ENCODE peak calls at places on chromosome 14, in ten cellular contexts. P is HS-5; L is activated B cell treated with CpG ODN at 0.5 μM for 24 hours; M is HuH-7.5; W is ascending aorta; E is GM23338; A is ELR; I is GM12878; V is activated CD4-positive, alpha-beta T cell treated with anti-CD3 and anti-CD28 coated beads, Interleukin-2, amount 10 ng/mL, durations not matched to agents 7 days and 5 days; Y is NCI-H345. H is an unnamed sample.
A peak's percentile ranks its signal among the peaks of the same experiment; 100 is the strongest.

GRCh38 chr14:35336171-35337073 is 44.2 kb downstream of the PSMA6 start:
- DNase-seq in A (no peak), I (no peak), Y (no peak), W (peak; percentile 59), M (peak; percentile 74), L (no peak), V (no peak), P (no peak), E (peak; percentile 63), H (peak; percentile 39)

GRCh38 chr14:104977681-104978647 is at the start of gene AHNAK2:
- DNase-seq in I (no peak), V (peak; percentile 55), M (peak; percentile 80), Y (peak; percentile 87), E (peak; percentile 92), A (peak; percentile 90), W (no peak), L (no peak), P (no peak), H (peak; percentile 68)

GRCh38 chr14:97056086-97056485 is 258.9 kb downstream of the VRK1 start:
- DNase-seq in Y (peak; percentile 5), L (no peak), P (no peak), A (no peak), E (peak; percentile 26), I (no peak), M (no peak), W (no peak), V (no peak), H (no peak)

GRCh38 chr14:44135972-44136371 is 371.1 kb downstream of the FSCB start:
- DNase-seq in E (no peak), L (no peak), M (no peak), P (no peak), W (no peak), A (no peak), Y (no peak), I (no peak), V (no peak), H (no peak)

GRCh38 chr14:92884410-92884809 is 38.5 kb upstream of the CHGA start:
- DNase-seq in I (no peak), E (no peak), M (no peak), A (no peak), W (no peak), Y (no peak), P (no peak), V (no peak), L (no peak), H (no peak)

GRCh38 chr14:102209224-102209966 is 69.7 kb downstream of the WDR20 start:
- DNase-seq in L (no peak), Y (no peak), P (no peak), M (peak; percentile 53), I (no peak), V (no peak), A (peak; percentile 51), E (peak; percentile 67), W (no peak), H (peak; percentile 37)

GRCh38 chr14:73752297-73752992 is 38.3 kb upstream of the PNMA1 start:
- DNase-seq in V (peak; percentile 50), L (no peak), M (no peak), A (no peak), P (no peak), Y (peak; percentile 49), E (peak; percentile 55), I (no peak), W (no peak), H (peak; percentile 97)

GRCh38 chr14:101129750-101130149 is 226.2 kb upstream of the RTL1 start:
- DNase-seq in W (no peak), M (no peak), L (no peak), A (no peak), I (no peak), Y (no peak), E (no peak), V (no peak), P (no peak), H (no peak)

GRCh38 chr14:68816183-68816942 is 23.5 kb upstream of the ZFP36L1 start:
- DNase-seq in E (peak; percentile 93), W (peak; percentile 56), P (peak; percentile 60), M (peak; percentile 95), I (no peak), Y (peak; percentile 86), V (peak; percentile 90), L (peak; percentile 96), A (peak; percentile 93), H (peak; percentile 90)

GRCh38 chr14:34710006-34710405 is 4.4 kb downstream of the CFL2 start:
- DNase-seq in A (no peak), E (no peak), W (no peak), P (no peak), Y (no peak), M (no peak), L (no peak), V (no peak), I (no peak), H (no peak)

GRCh38 chr14:100278702-100279101 is 27.5 kb downstream of the SLC25A29 start:
- DNase-seq in P (no peak), L (no peak), V (no peak), I (no peak), A (peak; percentile 71), Y (no peak), M (no peak), E (no peak), W (no peak), H (peak; percentile 76)

GRCh38 chr14:31933716-31934115 is 143.4 kb upstream of the ARHGAP5 start:
- DNase-seq in I (no peak), M (no peak), Y (peak; percentile 45), L (no peak), A (peak; percentile 41), V (no peak), P (no peak), E (peak; percentile 60), W (no peak), H (no peak)

GRCh38 chr14:73713206-73713803 is 879 bp downstream of the PNMA1 start:
- DNase-seq in Y (peak; percentile 55), E (no peak), I (no peak), L (no peak), P (no peak), W (no peak), V (no peak), A (no peak), M (no peak), H (no peak)

GRCh38 chr14:27390130-27390529 is 792.3 kb upstream of the NOVA1 start:
- DNase-seq in A (peak; percentile 6), I (no peak), E (peak; percentile 64), P (no peak), W (no peak), Y (no peak), V (no peak), L (no peak), M (no peak), H (no peak)

GRCh38 chr14:101405171-101405883 is 156.0 kb upstream of the DIO3 start:
- DNase-seq in Y (peak; percentile 23), P (peak; percentile 74), V (no peak), W (no peak), L (no peak), M (no peak), I (no peak), A (no peak), E (no peak), H (peak; percentile 22)

GRCh38 chr14:30272848-30273563 is 286.0 kb upstream of the G2E3 start:
- DNase-seq in P (no peak), E (no peak), A (no peak), M (no peak), V (no peak), L (no peak), Y (peak; percentile 5), I (no peak), W (no peak), H (no peak)

GRCh38 chr14:38282941-38283340 is 27.0 kb upstream of the CLEC14A start:
- DNase-seq in E (no peak), Y (no peak), L (no peak), M (no peak), P (no peak), I (no peak), A (no peak), V (no peak), W (no peak), H (no peak)

GRCh38 chr14:104721704-104722431 is 2.2 kb upstream of the ADSS1 start:
- DNase-seq in V (no peak), W (peak; percentile 69), L (no peak), M (no peak), P (no peak), I (no peak), E (no peak), Y (no peak), A (no peak), H (no peak)

GRCh38 chr14:96304956-96305355 is 48.9 kb downstream of the BDKRB1 start:
- DNase-seq in M (no peak), Y (no peak), E (peak; percentile 81), P (no peak), I (no peak), A (peak; percentile 9), V (no peak), L (no peak), W (no peak), H (no peak)

GRCh38 chr14:89420502-89420901 is 3.5 kb upstream of the FOXN3 start:
- DNase-seq in L (no peak), W (no peak), A (no peak), M (no peak), E (no peak), V (no peak), P (no peak), Y (peak; percentile 91), I (no peak), H (no peak)

GRCh38 chr14:102998393-102998792 is 59.0 kb downstream of the CDC42BPB start:
- DNase-seq in L (no peak), W (no peak), M (no peak), I (no peak), A (peak; percentile 65), E (no peak), P (no peak), V (no peak), Y (no peak), H (no peak)

GRCh38 chr14:103155826-103156394 is 32.6 kb downstream of the TNFAIP2 start:
- DNase-seq in A (no peak), L (no peak), V (no peak), P (no peak), Y (no peak), E (no peak), W (no peak), I (no peak), M (no peak), H (no peak)

GRCh38 chr14:60789656-60790055 is 55.1 kb downstream of the MNAT1 start:
- DNase-seq in W (no peak), L (no peak), I (no peak), M (no peak), P (no peak), V (no peak), Y (no peak), E (no peak), A (no peak), H (peak; percentile 20)

GRCh38 chr14:22800356-22800755 is 14.9 kb downstream of the SLC7A7 start:
- DNase-seq in E (no peak), I (no peak), P (no peak), L (no peak), M (no peak), A (no peak), Y (no peak), W (no peak), V (no peak), H (no peak)

GRCh38 chr14:26960049-26960688 is 362.3 kb upstream of the NOVA1 start:
- DNase-seq in M (no peak), I (no peak), W (no peak), P (no peak), E (peak; percentile 14), A (no peak), Y (peak; percentile 17), V (no peak), L (no peak), H (no peak)

GRCh38 chr14:71675126-71675901 is 256.9 kb upstream of the RGS6 start:
- DNase-seq in L (no peak), E (peak; percentile 73), P (no peak), Y (no peak), M (no peak), I (no peak), V (no peak), A (no peak), W (no peak), H (no peak)

GRCh38 chr14:71168564-71168963 is 261.3 kb downstream of the PCNX1 start:
- DNase-seq in Y (no peak), E (no peak), V (no peak), A (no peak), W (no peak), P (no peak), I (no peak), M (no peak), L (no peak), H (no peak)